ENCODE peak calls at places on chromosomes 4 and X, in four cellular contexts. One of them, this sample, is unnamed.

GRCh38 chr4:108078024-108078733 is 88.5 kb downstream of the HADH start:
- DNase-seq in adrenal gland: no peak
- DNase-seq in activated B cell treated with CpG ODN at 0.5 μM for 24 hours: no peak
- DNase-seq in fibroblast of villous mesenchyme: no peak
- DNase-seq in this sample: no peak

GRCh38 chr4:818106-818921 is 7.6 kb downstream of the CPLX1 start:
- DNase-seq in activated B cell treated with CpG ODN at 0.5 μM for 24 hours: no peak
- DNase-seq in adrenal gland: no peak
- DNase-seq in fibroblast of villous mesenchyme: no peak
- DNase-seq in this sample: no peak

GRCh38 chr4:94342713-94343112 is at the start of gene HPGDS:
- DNase-seq in activated B cell treated with CpG ODN at 0.5 μM for 24 hours: no peak
- DNase-seq in adrenal gland: peak
- DNase-seq in fibroblast of villous mesenchyme: no peak
- DNase-seq in this sample: no peak

GRCh38 chr4:7655549-7656243 is 221.0 kb upstream of the PSAPL1 start:
- DNase-seq in adrenal gland: no peak
- DNase-seq in activated B cell treated with CpG ODN at 0.5 μM for 24 hours: no peak
- DNase-seq in fibroblast of villous mesenchyme: peak
- DNase-seq in this sample: no peak

GRCh38 chr4:88211473-88212252 is 53.2 kb upstream of the ABCG2 start:
- DNase-seq in fibroblast of villous mesenchyme: peak
- DNase-seq in activated B cell treated with CpG ODN at 0.5 μM for 24 hours: no peak
- DNase-seq in adrenal gland: peak
- DNase-seq in this sample: peak

GRCh38 chrX:17521871-17522693 is 147.1 kb downstream of the NHS start:
- DNase-seq in activated B cell treated with CpG ODN at 0.5 μM for 24 hours: no peak
- DNase-seq in adrenal gland: no peak
- DNase-seq in fibroblast of villous mesenchyme: peak
- DNase-seq in this sample: peak

GRCh38 chr4:84677995-84678394 is 95.1 kb downstream of the CDS1 start:
- DNase-seq in activated B cell treated with CpG ODN at 0.5 μM for 24 hours: no peak
- DNase-seq in fibroblast of villous mesenchyme: no peak
- DNase-seq in adrenal gland: no peak
- DNase-seq in this sample: no peak

GRCh38 chrX:1392376-1393130 is 640 bp upstream of the SLC25A6 start:
- DNase-seq in activated B cell treated with CpG ODN at 0.5 μM for 24 hours: no peak
- DNase-seq in adrenal gland: peak
- DNase-seq in fibroblast of villous mesenchyme: peak
- DNase-seq in this sample: peak

GRCh38 chrX:69024931-69025330 is 140.3 kb downstream of the PJA1 start:
- DNase-seq in activated B cell treated with CpG ODN at 0.5 μM for 24 hours: no peak
- DNase-seq in adrenal gland: peak
- DNase-seq in fibroblast of villous mesenchyme: peak
- DNase-seq in this sample: peak

GRCh38 chrX:149962859-149963757 is 24.8 kb upstream of the EOLA2 start:
- DNase-seq in adrenal gland: peak
- DNase-seq in fibroblast of villous mesenchyme: peak
- DNase-seq in activated B cell treated with CpG ODN at 0.5 μM for 24 hours: no peak
- DNase-seq in this sample: peak

GRCh38 chr4:161841759-161842158 is 322.0 kb downstream of the FSTL5 start:
- DNase-seq in fibroblast of villous mesenchyme: no peak
- DNase-seq in activated B cell treated with CpG ODN at 0.5 μM for 24 hours: no peak
- DNase-seq in adrenal gland: no peak
- DNase-seq in this sample: no peak

GRCh38 chrX:97026406-97026805 is 142.7 kb downstream of the RPA4 start:
- DNase-seq in fibroblast of villous mesenchyme: peak
- DNase-seq in adrenal gland: no peak
- DNase-seq in activated B cell treated with CpG ODN at 0.5 μM for 24 hours: no peak
- DNase-seq in this sample: no peak

GRCh38 chr4:142282870-142283431 is 563.1 kb downstream of the INPP4B start:
- DNase-seq in activated B cell treated with CpG ODN at 0.5 μM for 24 hours: no peak
- DNase-seq in fibroblast of villous mesenchyme: no peak
- DNase-seq in adrenal gland: peak
- DNase-seq in this sample: no peak

GRCh38 chrX:24149346-24150050 is at the start of gene ZFX:
- DNase-seq in adrenal gland: peak
- DNase-seq in activated B cell treated with CpG ODN at 0.5 μM for 24 hours: peak
- DNase-seq in fibroblast of villous mesenchyme: peak
- DNase-seq in this sample: peak

GRCh38 chr4:51843309-51844156 is 580 bp downstream of the DCUN1D4 start:
- DNase-seq in activated B cell treated with CpG ODN at 0.5 μM for 24 hours: no peak
- DNase-seq in adrenal gland: peak
- DNase-seq in fibroblast of villous mesenchyme: peak
- DNase-seq in this sample: peak

GRCh38 chr4:40842725-40843401 is 93.1 kb downstream of the NSUN7 start:
- DNase-seq in activated B cell treated with CpG ODN at 0.5 μM for 24 hours: no peak
- DNase-seq in fibroblast of villous mesenchyme: no peak
- DNase-seq in adrenal gland: no peak
- DNase-seq in this sample: no peak

GRCh38 chr4:114180481-114180880 is 201.0 kb upstream of the ARSJ start:
- DNase-seq in adrenal gland: peak
- DNase-seq in activated B cell treated with CpG ODN at 0.5 μM for 24 hours: no peak
- DNase-seq in fibroblast of villous mesenchyme: peak
- DNase-seq in this sample: no peak

GRCh38 chrX:38632516-38632915 is 71.2 kb downstream of the TSPAN7 start:
- DNase-seq in adrenal gland: no peak
- DNase-seq in fibroblast of villous mesenchyme: no peak
- DNase-seq in activated B cell treated with CpG ODN at 0.5 μM for 24 hours: no peak
- DNase-seq in this sample: no peak

GRCh38 chr4:150999091-150999490 is 16.0 kb downstream of the LRBA start:
- DNase-seq in adrenal gland: no peak
- DNase-seq in activated B cell treated with CpG ODN at 0.5 μM for 24 hours: no peak
- DNase-seq in fibroblast of villous mesenchyme: no peak
- DNase-seq in this sample: no peak

GRCh38 chr4:6427439-6428090 is 44.8 kb downstream of the PPP2R2C start:
- DNase-seq in activated B cell treated with CpG ODN at 0.5 μM for 24 hours: no peak
- DNase-seq in fibroblast of villous mesenchyme: no peak
- DNase-seq in adrenal gland: no peak
- DNase-seq in this sample: no peak
- TF ChIP-seq CTCF in activated B cell treated with CpG ODN at 0.5 μM for 24 hours: no peak
- TF ChIP-seq CTCF in fibroblast of villous mesenchyme: no peak
- TF ChIP-seq CTCF in adrenal gland: no peak
- TF ChIP-seq CTCF in this sample: no peak

GRCh38 chr4:74317616-74318256 is 9.5 kb downstream of the EPGN start:
- DNase-seq in adrenal gland: no peak
- DNase-seq in fibroblast of villous mesenchyme: peak
- DNase-seq in activated B cell treated with CpG ODN at 0.5 μM for 24 hours: no peak
- DNase-seq in this sample: no peak

GRCh38 chr4:74318270-74318669 is 10.0 kb downstream of the EPGN start:
- DNase-seq in fibroblast of villous mesenchyme: no peak
- DNase-seq in adrenal gland: no peak
- DNase-seq in activated B cell treated with CpG ODN at 0.5 μM for 24 hours: no peak
- DNase-seq in this sample: no peak

GRCh38 chr4:74319506-74319905 is 11.2 kb downstream of the EPGN start:
- DNase-seq in adrenal gland: no peak
- DNase-seq in activated B cell treated with CpG ODN at 0.5 μM for 24 hours: no peak
- DNase-seq in fibroblast of villous mesenchyme: no peak
- DNase-seq in this sample: no peak

GRCh38 chr4:74324262-74324661 is 16.0 kb downstream of the EPGN start:
- DNase-seq in adrenal gland: no peak
- DNase-seq in activated B cell treated with CpG ODN at 0.5 μM for 24 hours: no peak
- DNase-seq in fibroblast of villous mesenchyme: no peak
- DNase-seq in this sample: no peak

DNA sequence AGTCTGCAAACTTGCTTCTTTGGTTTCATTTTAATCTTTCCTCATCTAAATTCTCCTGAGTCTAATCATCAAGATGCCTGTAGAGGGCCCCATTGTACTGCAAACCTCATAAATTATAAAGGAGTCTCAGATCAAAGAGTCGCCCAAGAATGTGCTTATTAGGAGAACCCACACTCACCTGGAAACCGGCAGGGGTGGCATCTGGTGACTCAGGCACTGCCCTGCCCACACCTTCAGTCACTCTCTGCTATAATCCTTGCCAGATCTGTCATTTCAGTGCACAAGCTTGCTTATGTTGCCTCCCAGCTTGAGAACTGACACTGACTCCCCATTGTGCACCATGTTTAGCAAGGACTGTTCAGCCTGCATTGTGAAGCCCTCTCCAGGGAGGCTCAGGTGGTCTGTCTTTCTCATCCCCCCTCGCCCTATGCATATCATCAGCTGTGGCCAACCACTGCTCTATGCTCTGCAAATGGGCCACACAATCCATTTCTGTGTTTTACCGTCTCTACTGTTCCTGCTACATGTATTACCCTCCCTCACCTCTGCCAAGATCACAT is 12.4 kb downstream of the EPGN start:
- DNase-seq in adrenal gland: peak
- DNase-seq in fibroblast of villous mesenchyme: peak
- DNase-seq in activated B cell treated with CpG ODN at 0.5 μM for 24 hours: no peak
- DNase-seq in this sample: peak
- TF ChIP-seq CTCF in adrenal gland: peak
- TF ChIP-seq CTCF in fibroblast of villous mesenchyme: peak
- TF ChIP-seq CTCF in activated B cell treated with CpG ODN at 0.5 μM for 24 hours: no peak
- TF ChIP-seq CTCF in this sample: peak

DNA sequence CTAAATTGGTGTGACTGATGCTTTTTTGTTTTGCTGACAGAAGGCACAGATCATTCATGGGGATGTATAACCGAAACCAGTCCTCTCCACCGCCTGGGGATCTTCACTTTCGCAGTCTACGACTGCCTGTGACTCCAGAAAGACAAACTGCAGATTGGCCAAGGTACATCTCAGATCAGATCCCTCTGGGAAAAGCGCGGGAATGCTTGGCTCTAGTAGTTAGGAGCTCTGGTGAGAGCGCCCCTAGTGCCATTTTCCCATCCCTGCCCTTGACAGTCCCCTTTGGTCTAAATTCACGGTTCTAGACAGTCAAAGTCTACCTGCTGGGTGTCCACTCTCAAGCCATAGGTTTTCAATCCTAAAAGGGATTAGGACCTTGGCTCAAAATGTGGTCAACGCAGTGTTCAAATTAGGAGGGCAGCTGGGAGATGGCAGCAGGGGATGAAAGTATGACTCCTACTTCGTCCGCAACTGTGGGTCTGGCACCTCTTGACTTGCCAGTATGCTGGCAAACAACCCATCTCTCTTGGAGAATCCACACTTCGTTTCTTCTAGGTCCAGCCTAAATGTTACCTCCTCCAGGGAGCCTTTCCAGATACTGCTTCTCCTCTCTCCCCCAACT is 6.9 kb upstream of the HAND2 start:
- DNase-seq in adrenal gland: no peak
- DNase-seq in fibroblast of villous mesenchyme: peak
- DNase-seq in activated B cell treated with CpG ODN at 0.5 μM for 24 hours: no peak
- DNase-seq in this sample: no peak
- TF ChIP-seq CTCF in adrenal gland: no peak
- TF ChIP-seq CTCF in fibroblast of villous mesenchyme: peak
- TF ChIP-seq CTCF in activated B cell treated with CpG ODN at 0.5 μM for 24 hours: no peak
- TF ChIP-seq CTCF in this sample: no peak

DNA sequence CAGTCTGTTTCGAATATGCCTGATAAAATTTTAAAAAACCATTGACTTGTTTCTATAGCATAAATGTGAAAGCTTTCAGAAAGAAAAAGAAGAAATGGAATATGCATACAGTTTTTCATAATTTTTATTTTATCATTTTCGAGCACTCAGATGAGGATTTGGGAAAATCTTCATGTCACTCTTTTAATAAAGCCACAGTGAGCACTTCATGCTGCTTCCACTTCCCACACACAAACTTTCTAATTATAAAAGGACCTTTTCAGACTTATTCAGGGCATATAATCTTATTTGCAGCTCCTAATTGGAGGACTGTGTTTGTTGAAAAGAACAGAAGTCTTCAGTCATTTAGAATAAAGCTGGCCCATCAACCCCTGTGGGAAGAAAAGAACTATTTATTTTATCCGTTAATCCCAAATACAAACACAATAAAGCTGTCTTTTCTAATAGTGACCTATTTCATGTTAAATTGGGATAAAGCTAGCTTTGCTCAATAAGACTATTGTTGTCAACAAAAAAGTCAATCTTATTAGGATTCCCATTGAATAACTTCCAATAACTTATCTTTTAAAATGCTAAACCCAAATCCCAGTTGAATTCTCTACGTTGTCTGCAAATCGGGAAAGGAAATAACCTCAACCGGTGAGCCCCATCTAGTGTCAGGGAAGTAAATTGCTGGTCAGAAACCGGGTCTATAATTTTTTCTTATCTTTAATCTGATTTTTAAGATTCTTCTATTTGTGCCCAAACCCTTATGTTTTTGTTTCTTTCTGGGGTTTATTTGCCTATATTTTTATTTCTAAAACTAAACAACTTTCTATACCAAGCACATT is 211.5 kb downstream of the PDGFRA start:
- DNase-seq in activated B cell treated with CpG ODN at 0.5 μM for 24 hours: no peak
- DNase-seq in adrenal gland: peak
- DNase-seq in fibroblast of villous mesenchyme: peak
- DNase-seq in this sample: no peak
- TF ChIP-seq CTCF in activated B cell treated with CpG ODN at 0.5 μM for 24 hours: no peak
- TF ChIP-seq CTCF in adrenal gland: peak
- TF ChIP-seq CTCF in fibroblast of villous mesenchyme: peak
- TF ChIP-seq CTCF in this sample: peak

GRCh38 chr4:72887152-72887551 is 182.4 kb downstream of the COX18 start:
- DNase-seq in fibroblast of villous mesenchyme: no peak
- DNase-seq in adrenal gland: no peak
- DNase-seq in activated B cell treated with CpG ODN at 0.5 μM for 24 hours: no peak
- DNase-seq in this sample: no peak

GRCh38 chr4:72888331-72888730 is 181.2 kb downstream of the COX18 start:
- DNase-seq in fibroblast of villous mesenchyme: no peak
- DNase-seq in activated B cell treated with CpG ODN at 0.5 μM for 24 hours: no peak
- DNase-seq in adrenal gland: no peak
- DNase-seq in this sample: no peak

DNA sequence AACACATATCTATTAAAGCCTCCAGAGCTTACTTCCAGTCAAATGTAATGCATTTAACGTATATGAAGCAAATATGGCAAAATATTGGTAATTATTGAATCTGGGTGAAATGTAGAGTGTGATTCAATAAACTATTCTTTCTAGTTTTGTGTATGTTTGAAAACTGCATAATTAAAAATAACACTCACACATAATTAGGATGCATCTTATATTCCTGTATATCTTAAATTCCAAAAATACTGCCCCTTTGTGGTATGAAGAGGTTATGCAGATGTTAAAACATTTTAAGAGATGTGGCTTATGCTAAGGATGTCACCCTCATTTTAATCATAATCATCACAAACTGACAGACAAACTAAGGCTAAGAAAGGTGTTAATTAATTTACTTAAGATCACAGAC is 182.9 kb downstream of the COX18 start:
- DNase-seq in activated B cell treated with CpG ODN at 0.5 μM for 24 hours: no peak
- DNase-seq in adrenal gland: no peak
- DNase-seq in fibroblast of villous mesenchyme: no peak
- DNase-seq in this sample: no peak
- TF ChIP-seq CTCF in activated B cell treated with CpG ODN at 0.5 μM for 24 hours: no peak
- TF ChIP-seq CTCF in adrenal gland: no peak
- TF ChIP-seq CTCF in fibroblast of villous mesenchyme: peak
- TF ChIP-seq CTCF in this sample: no peak

DNA sequence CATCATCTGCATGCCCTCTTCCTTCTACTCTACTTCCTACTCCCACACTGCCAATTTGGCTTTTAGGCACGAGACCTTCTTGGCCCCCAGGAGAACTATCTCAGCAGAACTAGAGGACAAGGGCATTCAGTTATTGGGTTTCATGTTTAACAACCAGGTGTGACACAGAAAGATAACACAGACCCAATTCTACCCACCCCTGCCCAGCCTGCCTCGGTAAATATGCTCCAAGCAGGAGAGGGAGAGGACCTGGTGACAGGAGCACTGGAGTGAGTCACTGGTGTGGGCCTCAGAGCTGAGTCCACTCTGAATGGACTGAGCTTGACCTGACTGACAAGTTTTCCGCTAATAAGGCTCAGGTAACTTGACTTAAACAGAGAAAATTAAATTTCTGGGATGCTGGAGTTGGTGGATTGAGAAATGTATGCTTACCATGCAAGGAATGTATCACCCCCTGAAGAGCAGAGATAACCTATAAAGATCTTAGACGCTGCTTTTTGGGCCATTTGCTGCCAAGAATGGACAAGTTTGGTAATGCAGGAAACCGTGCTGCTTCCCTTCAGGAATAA is 52.5 kb downstream of the CASP3 start:
- DNase-seq in adrenal gland: no peak
- DNase-seq in fibroblast of villous mesenchyme: no peak
- DNase-seq in activated B cell treated with CpG ODN at 0.5 μM for 24 hours: no peak
- DNase-seq in this sample: no peak
- TF ChIP-seq CTCF in adrenal gland: no peak
- TF ChIP-seq CTCF in fibroblast of villous mesenchyme: no peak
- TF ChIP-seq CTCF in activated B cell treated with CpG ODN at 0.5 μM for 24 hours: no peak
- TF ChIP-seq CTCF in this sample: no peak

This sample was measured in transverse colon.